ENCODE peak calls at places on chromosome 5, in four cellular contexts. O is Right ventricle myocardium inferior, K is Right ventricle myocardium superior, H is Panc1. D is an unnamed sample.

GRCh38 chr5:74316064-74316586 is 324.4 kb downstream of the ENC1 start:
- ATAC-seq in K (no peak), O (no peak), H (peak; percentile 97), D (peak; percentile 47)

GRCh38 chr5:131396015-131396414 is 132.2 kb downstream of the CDC42SE2 start:
- ATAC-seq in H (no peak), O (no peak), K (no peak), D (peak; percentile 69)

GRCh38 chr5:112968411-112969106 is 8.0 kb upstream of the DCP2 start:
- ATAC-seq in O (no peak), K (no peak), H (peak; percentile 68), D (no peak)

GRCh38 chr5:2690293-2690692 is 61.2 kb downstream of the IRX2 start:
- ATAC-seq in O (no peak), K (no peak), H (no peak), D (no peak)

GRCh38 chr5:132677191-132677590 is 3.4 kb downstream of the IL4 start:
- ATAC-seq in O (peak; percentile 40), H (peak; percentile 97), K (no peak), D (no peak)

GRCh38 chr5:7606840-7607453 is 211.0 kb downstream of the ADCY2 start:
- ATAC-seq in O (no peak), H (no peak), K (no peak), D (no peak)

GRCh38 chr5:54761213-54761701 is 224.1 kb downstream of the ESM1 start:
- ATAC-seq in O (peak; percentile 87), H (no peak), K (peak; percentile 85), D (no peak)

GRCh38 chr5:80151890-80152289 is 104.0 kb downstream of the SERINC5 start:
- ATAC-seq in K (no peak), O (no peak), H (no peak), D (no peak)

GRCh38 chr5:81754621-81755020 is 3.7 kb upstream of the SSBP2 start:
- ATAC-seq in O (no peak), K (no peak), H (no peak), D (no peak)

GRCh38 chr5:39208471-39208870 is 10.9 kb downstream of the FYB1 start:
- ATAC-seq in O (no peak), K (no peak), H (no peak), D (no peak)

GRCh38 chr5:54868511-54869483 is 116.6 kb downstream of the ESM1 start:
- ATAC-seq in K (no peak), O (no peak), H (no peak), D (peak; percentile 80)